ENCODE peak calls at places on chromosome 6, in ten cellular contexts. F, H, X, P, L, D, V, N, K and E are unnamed samples.

GRCh38 chr6:107103082-107103481 is 12.2 kb downstream of the BEND3 start:
- DNase-seq in H (no peak), F (no peak), V (no peak), K (no peak), X (no peak), D (no peak), P (no peak), N (no peak), L (no peak), E (no peak)

GRCh38 chr6:12440981-12441380 is 150.8 kb downstream of the EDN1 start:
- DNase-seq in K (no peak), N (no peak), P (no peak), V (no peak), F (peak), D (no peak), L (no peak), X (no peak), H (no peak), E (peak)

GRCh38 chr6:110882824-110883554 is 8.4 kb downstream of the AMD1 start:
- DNase-seq in H (no peak), X (no peak), F (no peak), N (no peak), V (no peak), P (no peak), K (no peak), D (no peak), L (no peak), E (no peak)

GRCh38 chr6:13537527-13537897 is 36.9 kb upstream of the SIRT5 start:
- DNase-seq in D (no peak), K (no peak), F (no peak), X (no peak), V (no peak), L (no peak), H (no peak), N (no peak), P (no peak), E (no peak)

GRCh38 chr6:104575536-104575935 is 284.2 kb downstream of the HACE1 start:
- DNase-seq in P (no peak), H (no peak), K (no peak), L (no peak), V (no peak), X (no peak), N (no peak), D (no peak), F (no peak), E (no peak)

GRCh38 chr6:29826271-29826670 is 1.4 kb upstream of the HLA-G start:
- DNase-seq in X (no peak), L (no peak), F (peak), V (no peak), K (no peak), H (no peak), D (no peak), N (no peak), P (no peak), E (no peak)

GRCh38 chr6:44221961-44222335 is 1.4 kb upstream of the SLC29A1 start:
- DNase-seq in N (no peak), P (no peak), L (no peak), K (no peak), F (no peak), X (no peak), V (no peak), D (no peak), H (no peak), E (no peak)

GRCh38 chr6:46637145-46637544 is 15.5 kb downstream of the CYP39A1 start:
- DNase-seq in N (no peak), V (no peak), F (no peak), P (no peak), D (no peak), H (no peak), X (no peak), L (peak), K (no peak), E (no peak)

GRCh38 chr6:74366634-74367033 is 670.6 kb downstream of the CD109 start:
- DNase-seq in P (no peak), H (no peak), X (no peak), F (no peak), N (no peak), D (no peak), L (no peak), K (no peak), V (no peak), E (no peak)

GRCh38 chr6:146871613-146872465 is 273.1 kb downstream of the ADGB start:
- DNase-seq in P (no peak), K (no peak), H (peak), L (no peak), V (no peak), N (no peak), F (no peak), X (no peak), D (no peak), E (no peak)

GRCh38 chr6:70980800-70981199 is 23.9 kb upstream of the B3GAT2 start:
- DNase-seq in K (no peak), D (no peak), H (no peak), X (no peak), P (no peak), L (no peak), N (no peak), V (no peak), F (no peak), E (no peak)

GRCh38 chr6:163338671-163339405 is 75.7 kb upstream of the QKI start:
- DNase-seq in N (no peak), F (peak), D (no peak), K (no peak), H (no peak), V (peak), L (no peak), P (no peak), X (no peak), E (peak)

GRCh38 chr6:113954653-113955052 is 16.3 kb downstream of the HDAC2 start:
- DNase-seq in N (no peak), H (no peak), K (no peak), V (no peak), L (no peak), X (no peak), F (no peak), P (no peak), D (no peak), E (no peak)

GRCh38 chr6:24524801-24525200 is 30.0 kb downstream of the ALDH5A1 start:
- DNase-seq in N (no peak), K (peak), L (no peak), F (peak), D (no peak), P (no peak), V (peak), H (no peak), X (no peak), E (peak)

GRCh38 chr6:13769655-13770053 is 44.7 kb downstream of the MCUR1 start:
- DNase-seq in D (no peak), L (no peak), N (no peak), P (no peak), F (no peak), V (no peak), K (no peak), H (no peak), X (no peak), E (no peak)

GRCh38 chr6:28810655-28811053 is 113.1 kb downstream of the TRIM27 start:
- DNase-seq in X (no peak), P (no peak), N (no peak), H (no peak), V (no peak), K (no peak), D (no peak), L (no peak), F (no peak), E (no peak)

GRCh38 chr6:90284236-90284744 is 12.4 kb downstream of the BACH2 start:
- DNase-seq in X (peak), L (peak), K (no peak), H (no peak), F (peak), V (no peak), D (no peak), P (no peak), N (no peak), E (peak)

GRCh38 chr6:123803456-123803861 is 206 bp upstream of the NKAIN2 start:
- DNase-seq in X (peak), P (no peak), N (no peak), V (no peak), H (no peak), K (peak), F (no peak), D (no peak), L (no peak), E (no peak)

GRCh38 chr6:101918476-101918875 is 525.0 kb downstream of the GRIK2 start:
- DNase-seq in K (no peak), N (no peak), X (no peak), F (no peak), V (no peak), P (no peak), L (no peak), H (no peak), D (no peak), E (no peak)

GRCh38 chr6:100186552-100186951 is 192.5 kb upstream of the MCHR2 start:
- DNase-seq in K (no peak), N (no peak), D (no peak), H (no peak), F (peak), L (no peak), P (no peak), V (peak), X (no peak), E (no peak)

GRCh38 chr6:152022303-152022702 is 214.8 kb downstream of the ESR1 start:
- DNase-seq in D (no peak), N (no peak), X (no peak), L (no peak), F (no peak), H (no peak), P (no peak), K (no peak), V (no peak), E (no peak)

GRCh38 chr6:118187568-118188164 is 280.6 kb downstream of the SLC35F1 start:
- DNase-seq in L (no peak), H (no peak), F (peak), P (peak), V (no peak), X (no peak), N (no peak), K (no peak), D (no peak), E (peak)

GRCh38 chr6:49328051-49328450 is 135.0 kb downstream of the MMUT start:
- DNase-seq in F (no peak), H (no peak), N (no peak), L (no peak), P (no peak), V (no peak), D (no peak), K (no peak), X (no peak), E (peak)

GRCh38 chr6:106527979-106528378 is 101.3 kb downstream of the RTN4IP1 start:
- DNase-seq in K (no peak), V (no peak), F (peak), N (no peak), D (no peak), P (no peak), X (no peak), H (no peak), L (peak), E (peak)

GRCh38 chr6:64330694-64331309 is 695.2 kb downstream of the PHF3 start:
- DNase-seq in F (peak), K (no peak), D (peak), P (peak), L (peak), V (peak), H (peak), N (no peak), X (peak), E (no peak)

GRCh38 chr6:111642463-111643158 is 36.9 kb upstream of the TRAF3IP2 start:
- DNase-seq in L (peak), F (peak), K (peak), P (no peak), V (peak), N (no peak), D (peak), H (peak), X (peak), E (peak)

GRCh38 chr6:70549327-70549726 is 17.4 kb upstream of the SDHAF4 start:
- DNase-seq in L (peak), F (no peak), H (no peak), D (no peak), P (no peak), K (no peak), N (no peak), V (no peak), X (no peak), E (no peak)

GRCh38 chr6:132088150-132088549 is 137.0 kb upstream of the CCN2 start:
- DNase-seq in P (no peak), D (no peak), X (no peak), V (no peak), L (no peak), H (no peak), N (no peak), F (no peak), K (no peak), E (no peak)